ENCODE peak calls at places on chromosomes 12 and 14, in four cellular contexts. J is ACHN; D is activated T-cell treated with anti-CD3 and anti-CD28 coated beads, Interleukin-2, amount 50 U/mL, for 72 hours; I is iris pigment epithelial cell. N is an unnamed sample.

GRCh38 chr12:123270380-123271181 is 1.1 kb downstream of the CDK2AP1 start:
- DNase-seq in J (no peak), D (peak), I (peak), N (peak)

GRCh38 chr12:19710811-19711793 is 271.8 kb downstream of the AEBP2 start:
- DNase-seq in J (peak), D (no peak), I (peak), N (no peak)

GRCh38 chr12:109299849-109300248 is 9.2 kb downstream of the FOXN4 start:
- DNase-seq in J (no peak), D (no peak), I (no peak), N (no peak)

GRCh38 chr12:123431951-123432886 is 4.3 kb downstream of the RILPL2 start:
- DNase-seq in J (no peak), D (peak), I (no peak), N (no peak)

GRCh38 chr14:72738181-72738611 is 155.7 kb downstream of the DPF3 start:
- DNase-seq in J (no peak), D (no peak), I (no peak), N (no peak)

GRCh38 chr14:64708148-64709004 is 4.2 kb downstream of the PLEKHG3 start:
- DNase-seq in J (peak), D (no peak), I (peak), N (no peak)

GRCh38 chr14:89165189-89165809 is 251.7 kb downstream of the FOXN3 start:
- DNase-seq in J (no peak), D (no peak), I (no peak), N (no peak)

GRCh38 chr12:96241484-96242256 is 47.5 kb downstream of the ELK3 start:
- DNase-seq in J (no peak), D (peak), I (peak), N (no peak)

GRCh38 chr12:123813349-123813748 is 51.2 kb downstream of the DNAH10 start:
- DNase-seq in J (no peak), D (no peak), I (peak), N (no peak)

GRCh38 chr14:99467338-99468075 is 13.2 kb downstream of the SETD3 start:
- DNase-seq in J (no peak), D (no peak), I (no peak), N (no peak)

GRCh38 chr12:116320839-116321238 is 43.3 kb upstream of the MED13L start:
- DNase-seq in J (no peak), D (no peak), I (no peak), N (no peak)

GRCh38 chr12:124379938-124380754 is 85.3 kb downstream of the RFLNA start:
- DNase-seq in J (no peak), D (no peak), I (peak), N (no peak)

GRCh38 chr14:90968025-90968424 is 92.4 kb downstream of the RPS6KA5 start:
- DNase-seq in J (no peak), D (no peak), I (peak), N (peak)

GRCh38 chr12:53564276-53564675 is 57.0 kb upstream of the NPFF start:
- DNase-seq in J (no peak), D (no peak), I (no peak), N (no peak)

GRCh38 chr14:53152909-53153701 is at the start of gene DDHD1:
- DNase-seq in J (peak), D (peak), I (peak), N (peak)

GRCh38 chr14:103101257-103101963 is 6.9 kb downstream of the EXOC3L4 start:
- DNase-seq in J (no peak), D (no peak), I (no peak), N (no peak)

GRCh38 chr14:94816113-94816512 is 46.2 kb upstream of the GSC start:
- DNase-seq in J (no peak), D (no peak), I (no peak), N (no peak)

GRCh38 chr14:88793259-88793625 is 489 bp upstream of the EML5 start:
- DNase-seq in J (no peak), D (no peak), I (no peak), N (no peak)

GRCh38 chr14:68015356-68016242 is 196.0 kb downstream of the RAD51B start:
- DNase-seq in J (no peak), D (no peak), I (peak), N (no peak)

GRCh38 chr14:68942281-68943035 is 36.6 kb downstream of the ACTN1 start:
- DNase-seq in J (no peak), D (no peak), I (no peak), N (no peak)

GRCh38 chr12:1632702-1633101 is 3.7 kb downstream of the WNT5B start:
- DNase-seq in J (no peak), D (no peak), I (no peak), N (no peak)

GRCh38 chr12:94458882-94459772 is 540 bp downstream of the CEP83 start:
- DNase-seq in J (peak), D (no peak), I (peak), N (peak)

GRCh38 chr14:68377459-68377858 is 415.4 kb downstream of the ZFP36L1 start:
- DNase-seq in J (no peak), D (no peak), I (no peak), N (no peak)

GRCh38 chr14:96827310-96827709 is 30.1 kb downstream of the VRK1 start:
- DNase-seq in J (no peak), D (no peak), I (no peak), N (no peak)

GRCh38 chr14:32977913-32978312 is 39.2 kb downstream of the NPAS3 start:
- DNase-seq in J (no peak), D (no peak), I (no peak), N (no peak)

N was measured in RKO.